ENCODE peak calls at places on chromosomes 4 and X, in seven cellular contexts. F, B, E, N, M, Q and G are unnamed samples.

GRCh38 chr4:125316391-125316780 is 1.6 kb downstream of the FAT4 start:
- DNase-seq in F (no peak), B (no peak), E (peak), N (peak), M (peak), Q (no peak), G (no peak)

GRCh38 chrX:134737061-134737460 is 78.8 kb upstream of the PLAC1 start:
- DNase-seq in F (no peak), B (no peak), E (no peak), N (no peak), M (peak), Q (no peak), G (no peak)

GRCh38 chr4:173871643-173872042 is 341.6 kb upstream of the HAND2 start:
- DNase-seq in F (no peak), B (no peak), E (no peak), N (no peak), M (no peak), Q (no peak), G (no peak)

GRCh38 chr4:57190651-57191481 is 80.7 kb upstream of the IGFBP7 start:
- DNase-seq in F (no peak), B (peak), E (peak), N (peak), M (peak), Q (no peak), G (peak)

GRCh38 chr4:29046716-29047115 is 1673.5 kb upstream of the PCDH7 start:
- DNase-seq in F (no peak), B (no peak), E (no peak), N (no peak), M (peak), Q (peak), G (no peak)

GRCh38 chr4:26279446-26279845 is 41.4 kb upstream of the RBPJ start:
- DNase-seq in F (no peak), B (no peak), E (no peak), N (no peak), M (no peak), Q (no peak), G (no peak)

GRCh38 chr4:102554482-102554881 is 53.3 kb downstream of the NFKB1 start:
- DNase-seq in F (no peak), B (no peak), E (peak), N (no peak), M (peak), Q (peak), G (peak)

GRCh38 chr4:17613761-17614415 is 553 bp upstream of the MED28 start:
- DNase-seq in F (no peak), B (peak), E (no peak), N (peak), M (peak), Q (peak), G (no peak)

GRCh38 chr4:52103314-52103713 is 52.2 kb downstream of the SPATA18 start:
- DNase-seq in F (no peak), B (peak), E (no peak), N (no peak), M (peak), Q (no peak), G (peak)

GRCh38 chr4:55458611-55459010 is 62.9 kb downstream of the TMEM165 start:
- DNase-seq in F (no peak), B (no peak), E (no peak), N (no peak), M (no peak), Q (no peak), G (no peak)

GRCh38 chr4:4182835-4183568 is 43.7 kb downstream of the OTOP1 start:
- DNase-seq in F (no peak), B (peak), E (peak), N (peak), M (peak), Q (no peak), G (no peak)

GRCh38 chr4:30839583-30840520 is 119.7 kb downstream of the PCDH7 start:
- DNase-seq in F (no peak), B (no peak), E (no peak), N (no peak), M (no peak), Q (peak), G (no peak)

GRCh38 chr4:76611164-76611563 is 176.1 kb downstream of the SHROOM3 start:
- DNase-seq in F (no peak), B (no peak), E (no peak), N (no peak), M (peak), Q (peak), G (no peak)